ENCODE peak calls at places on chromosome 4, in ten cellular contexts. P, X, E, K, N, U, F, H, G and I are unnamed samples.

GRCh38 chr4:173264960-173265281 is 69.2 kb downstream of the HMGB2 start:
- DNase-seq in K (no peak), N (no peak), F (no peak), E (no peak), H (no peak), G (no peak), P (no peak), U (no peak), X (no peak), I (no peak)

GRCh38 chr4:76950052-76950845 is 697 bp downstream of the SEPTIN11 start:
- DNase-seq in E (peak; percentile 36), F (peak; percentile 63), G (peak; percentile 36), K (peak; percentile 35), P (no peak), H (peak; percentile 77), X (peak; percentile 33), N (peak; percentile 44), U (peak; percentile 50), I (no peak)

GRCh38 chr4:85509882-85510631 is 35.1 kb downstream of the ARHGAP24 start:
- DNase-seq in U (no peak), X (no peak), K (no peak), E (no peak), F (no peak), P (no peak), N (no peak), G (no peak), H (no peak), I (no peak)

GRCh38 chr4:8912089-8912455 is 40.4 kb upstream of the HMX1 start:
- DNase-seq in K (no peak), E (no peak), G (peak; percentile 7), H (peak; percentile 44), P (no peak), X (no peak), N (peak; percentile 10), U (peak; percentile 2), F (no peak), I (no peak)

GRCh38 chr4:102610007-102610406 is 108.8 kb downstream of the NFKB1 start:
- DNase-seq in K (no peak), U (no peak), P (no peak), E (no peak), H (no peak), X (no peak), N (no peak), G (no peak), F (no peak), I (no peak)

GRCh38 chr4:16236402-16237023 is 10.2 kb upstream of the TAPT1 start:
- DNase-seq in X (no peak), E (no peak), P (no peak), U (no peak), N (no peak), H (no peak), K (no peak), G (no peak), F (no peak), I (no peak)

GRCh38 chr4:151325320-151326246 is at the start of gene SH3D19:
- DNase-seq in K (peak; percentile 69), N (no peak), P (no peak), F (peak; percentile 59), G (peak; percentile 71), E (peak; percentile 85), X (peak; percentile 58), H (peak; percentile 74), U (peak; percentile 82), I (peak; percentile 31)

GRCh38 chr4:127555106-127555505 is 77.7 kb upstream of the INTU start:
- DNase-seq in X (no peak), H (no peak), N (no peak), U (no peak), P (peak; percentile 76), G (no peak), E (peak; percentile 59), K (no peak), F (no peak), I (no peak)

GRCh38 chr4:140020457-140021361 is 133.3 kb downstream of the MAML3 start:
- DNase-seq in F (no peak), X (no peak), U (no peak), K (no peak), H (no peak), E (no peak), G (no peak), P (no peak), N (no peak), I (no peak)

GRCh38 chr4:20889901-20890300 is 189.6 kb downstream of the PACRGL start:
- DNase-seq in P (no peak), H (no peak), G (no peak), E (no peak), F (no peak), N (no peak), U (no peak), X (no peak), K (no peak), I (peak; percentile 7)

GRCh38 chr4:18844726-18845125 is 823.2 kb upstream of the LCORL start:
- DNase-seq in G (no peak), F (no peak), P (peak; percentile 35), U (no peak), N (no peak), H (no peak), E (peak; percentile 4), K (no peak), X (peak; percentile 2), I (peak; percentile 79)

DNA sequence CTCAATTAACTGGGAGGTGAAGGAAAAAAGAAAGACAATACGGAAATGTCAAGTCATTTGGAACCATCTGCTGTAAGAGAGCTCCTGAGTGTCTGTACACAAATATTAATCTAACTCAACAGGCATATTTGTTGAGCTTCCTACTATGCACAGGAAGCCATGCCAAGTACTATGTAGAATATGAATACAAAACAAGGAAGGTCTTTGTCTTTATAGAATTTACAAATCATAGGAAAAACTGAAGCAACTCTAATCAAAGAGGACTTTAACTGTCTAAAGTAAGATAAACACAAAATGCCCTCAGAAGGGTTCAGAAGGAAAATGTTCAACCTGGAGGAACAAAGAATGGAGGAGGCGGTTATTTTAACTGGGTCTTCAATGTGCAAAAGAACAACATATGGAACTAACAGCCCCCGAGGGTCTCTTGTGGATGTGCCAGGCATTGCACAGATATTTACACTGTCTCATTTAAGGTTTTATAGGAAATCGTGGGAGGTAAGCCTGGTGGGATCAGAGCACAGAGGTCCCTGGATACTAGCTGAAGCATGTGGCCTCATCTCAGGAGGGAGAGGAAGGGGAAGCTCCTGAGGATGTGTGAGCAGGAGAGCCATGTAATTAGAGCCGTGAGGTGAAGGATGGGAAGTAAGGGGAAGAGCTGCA is 5.8 kb downstream of the FAM114A1 start:
- DNase-seq in F (no peak), N (no peak), U (no peak), H (no peak), E (no peak), X (no peak), P (no peak), K (peak; percentile 21), G (no peak), I (no peak)
- TF ChIP-seq CTCF in F (no peak), N (no peak), U (no peak), H (peak; percentile 38), E (no peak), X (no peak), P (no peak), K (no peak), G (no peak), I (peak; percentile 4)

GRCh38 chr4:82892467-82892802 is 1.5 kb upstream of the SEC31A start:
- DNase-seq in G (no peak), F (no peak), K (no peak), P (no peak), E (no peak), X (no peak), U (no peak), H (no peak), N (no peak), I (no peak)

GRCh38 chr4:82889287-82889686 is 1.7 kb downstream of the SEC31A start:
- DNase-seq in N (no peak), G (no peak), F (no peak), U (no peak), E (no peak), X (no peak), P (no peak), K (no peak), H (no peak), I (no peak)

GRCh38 chr4:82890602-82890912 is 396 bp downstream of the SEC31A start:
- DNase-seq in E (no peak), U (no peak), H (no peak), G (no peak), N (no peak), X (no peak), P (no peak), K (no peak), F (no peak), I (peak; percentile 10)

GRCh38 chr4:82891728-82892466 is 944 bp upstream of the SEC31A start:
- DNase-seq in X (no peak), G (no peak), U (no peak), P (no peak), N (no peak), H (no peak), K (peak; percentile 24), F (peak; percentile 56), E (no peak), I (peak; percentile 14)

GRCh38 chr4:82890913-82891727 is at the start of gene SEC31A:
- DNase-seq in G (peak; percentile 94), X (peak; percentile 96), H (peak; percentile 95), U (peak; percentile 96), F (peak; percentile 96), E (peak; percentile 95), K (peak; percentile 97), N (peak; percentile 96), P (no peak), I (peak; percentile 95)
- TF ChIP-seq CTCF in G (no peak), X (no peak), H (no peak), U (no peak), F (no peak), E (no peak), K (no peak), N (no peak), P (no peak), I (peak; percentile 38)

DNA sequence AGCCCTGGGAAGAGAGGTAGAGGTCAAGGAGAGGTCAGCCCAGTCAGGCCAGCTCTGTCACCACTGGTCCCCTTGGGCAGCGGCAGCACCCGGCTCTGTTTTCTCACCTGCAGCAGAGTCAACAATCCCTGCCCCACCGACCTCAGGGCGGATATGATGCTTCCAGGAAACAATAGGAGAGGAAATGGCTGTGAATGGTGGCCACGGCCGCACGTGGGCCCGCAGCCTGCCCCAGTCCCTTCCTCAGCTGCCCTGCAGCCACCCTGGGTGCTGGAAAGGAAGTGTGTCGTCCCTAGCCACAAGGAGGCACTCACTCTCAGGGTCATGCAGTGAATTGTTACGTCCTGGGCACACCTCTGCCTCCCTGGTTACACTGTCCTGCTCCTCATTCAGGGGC is 92.5 kb upstream of the ENPP6 start:
- DNase-seq in K (peak; percentile 50), U (peak; percentile 30), F (no peak), X (no peak), P (no peak), N (peak; percentile 33), E (peak; percentile 47), G (no peak), H (no peak), I (no peak)
- TF ChIP-seq CTCF in K (peak; percentile 79), U (no peak), F (peak; percentile 28), X (no peak), P (peak; percentile 22), N (peak; percentile 30), E (no peak), G (no peak), H (no peak), I (peak; percentile 31)

GRCh38 chr4:144969793-144970192 is 128.2 kb downstream of the ANAPC10 start:
- DNase-seq in P (no peak), H (no peak), E (no peak), K (no peak), U (no peak), X (no peak), F (no peak), G (no peak), N (no peak), I (no peak)
- TF ChIP-seq CTCF in P (no peak), H (no peak), E (no peak), K (no peak), U (no peak), X (no peak), F (no peak), G (no peak), N (no peak), I (no peak)